ENCODE peak calls at places on chromosomes 6 and 20, in five cellular contexts. P, Q, H, O and U are unnamed samples.

GRCh38 chr6:31970604-31971271 is 1.2 kb downstream of the DXO start:
- DNase-seq in P (no peak), Q (no peak), H (no peak), O (no peak), U (no peak)

GRCh38 chr6:119902681-119903080 is 553.1 kb upstream of the MAN1A1 start:
- DNase-seq in P (no peak), Q (no peak), H (no peak), O (no peak), U (no peak)

GRCh38 chr6:15598273-15598778 is 64.5 kb downstream of the DTNBP1 start:
- DNase-seq in P (no peak), Q (no peak), H (no peak), O (no peak), U (no peak)

GRCh38 chr6:117265425-117266266 is at the start of gene VGLL2:
- DNase-seq in P (no peak), Q (peak), H (peak), O (peak), U (no peak)

GRCh38 chr6:42417641-42418112 is 34.0 kb downstream of the TRERF1 start:
- DNase-seq in P (no peak), Q (peak), H (peak), O (no peak), U (peak)

GRCh38 chr20:3887870-3888614 is 1.1 kb upstream of the PANK2 start:
- DNase-seq in P (peak), Q (no peak), H (peak), O (no peak), U (no peak)

GRCh38 chr6:16414205-16414604 is 175.8 kb downstream of the GMPR start:
- DNase-seq in P (peak), Q (peak), H (peak), O (no peak), U (no peak)

GRCh38 chr6:391559-392440 is at the start of gene IRF4:
- DNase-seq in P (peak), Q (no peak), H (no peak), O (no peak), U (no peak)

GRCh38 chr6:38671885-38672467 is 31.0 kb downstream of the GLO1 start:
- DNase-seq in P (peak), Q (peak), H (peak), O (peak), U (no peak)
- TF ChIP-seq CTCF in P (peak), Q (peak), H (peak), O (peak), U (peak)

DNA sequence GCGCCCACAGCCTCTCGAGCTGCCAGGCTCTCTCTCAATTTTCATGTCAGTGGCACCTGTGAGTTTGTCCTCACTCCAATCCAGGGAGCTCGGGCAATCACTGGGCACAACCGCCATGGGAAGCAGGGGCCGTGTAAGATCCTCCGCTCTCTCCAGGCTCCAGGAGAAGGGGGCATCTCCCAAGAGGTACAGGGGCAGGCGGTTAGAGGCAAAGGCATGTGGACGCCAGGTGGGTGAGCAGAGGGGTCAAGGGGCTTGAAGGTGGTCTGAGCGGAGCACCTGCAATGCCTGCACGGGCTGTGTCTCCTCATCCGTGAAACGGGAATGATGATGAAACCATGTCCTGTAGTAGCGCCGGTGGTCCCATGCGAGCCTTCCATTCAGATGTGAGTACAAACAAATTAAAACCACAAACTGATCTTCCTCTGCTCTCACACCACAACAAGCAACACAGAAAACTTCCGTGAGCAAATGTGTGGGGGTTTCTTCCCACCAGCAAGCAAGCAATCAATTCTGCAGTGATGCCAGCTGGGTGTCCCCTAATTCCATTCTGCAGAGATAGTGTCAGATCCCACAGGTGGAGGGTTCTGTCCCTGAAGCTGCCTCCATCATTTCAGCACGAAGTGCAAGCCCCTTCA is 222.5 kb upstream of the PMEPA1 start:
- DNase-seq in P (no peak), Q (no peak), H (no peak), O (no peak), U (no peak)
- TF ChIP-seq CTCF in P (no peak), Q (no peak), H (no peak), O (no peak), U (no peak)

DNA sequence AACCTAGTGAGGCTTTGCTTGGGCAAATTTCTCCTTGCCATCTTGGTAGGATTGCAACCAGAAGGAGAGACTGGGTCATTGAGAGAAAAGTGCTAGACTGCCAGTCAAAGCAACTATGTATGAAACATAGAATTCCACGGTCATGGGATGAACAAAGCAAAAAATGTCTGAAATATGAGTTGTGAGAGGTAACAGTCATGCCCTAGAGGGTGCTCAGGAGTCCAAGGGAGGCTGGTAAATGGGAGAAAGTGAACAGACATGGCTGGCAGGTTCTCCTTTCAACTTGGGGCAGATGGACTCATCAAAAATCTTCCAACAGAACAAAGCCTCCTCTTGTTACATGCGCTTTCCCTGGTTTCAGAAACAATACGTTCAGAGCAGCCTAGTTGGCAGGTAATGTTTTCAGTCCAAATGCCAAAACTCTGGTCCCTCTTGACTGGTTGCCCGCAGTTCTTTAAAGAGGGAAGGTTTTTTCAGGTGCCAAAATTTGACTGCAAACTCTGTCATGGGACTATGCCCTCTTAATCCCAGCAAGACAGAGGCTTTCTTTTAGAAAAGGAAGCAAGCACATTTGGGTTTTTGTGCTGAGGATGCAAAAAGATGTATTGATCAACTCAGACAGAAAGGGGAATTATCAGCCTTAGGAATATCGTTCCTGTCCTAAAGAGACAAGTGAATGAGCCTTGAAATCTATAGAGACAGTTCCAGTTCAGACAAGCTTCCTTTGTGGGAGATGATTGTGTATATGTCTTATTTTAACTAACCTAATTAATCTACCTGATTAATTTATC is 68.5 kb upstream of the SASH1 start:
- DNase-seq in P (no peak), Q (peak), H (no peak), O (peak), U (no peak)
- TF ChIP-seq CTCF in P (no peak), Q (no peak), H (peak), O (peak), U (no peak)

GRCh38 chr6:44321210-44321609 is 8.1 kb upstream of the AARS2 start:
- DNase-seq in P (no peak), Q (no peak), H (no peak), O (no peak), U (no peak)
- TF ChIP-seq CTCF in P (no peak), Q (no peak), H (no peak), O (no peak), U (no peak)

GRCh38 chr6:28491984-28492317 is 23.6 kb downstream of the GPX6 start:
- DNase-seq in P (no peak), Q (no peak), H (no peak), O (no peak), U (no peak)

GRCh38 chr6:28497893-28498292 is 17.7 kb downstream of the GPX6 start:
- DNase-seq in P (no peak), Q (no peak), H (no peak), O (no peak), U (no peak)

GRCh38 chr6:28501259-28501658 is 14.3 kb downstream of the GPX6 start:
- DNase-seq in P (no peak), Q (no peak), H (no peak), O (no peak), U (no peak)

GRCh38 chr6:28497306-28497705 is 18.3 kb downstream of the GPX6 start:
- DNase-seq in P (no peak), Q (no peak), H (no peak), O (no peak), U (no peak)

GRCh38 chr6:28496099-28496779 is 19.4 kb downstream of the GPX6 start:
- DNase-seq in P (no peak), Q (peak), H (no peak), O (peak), U (no peak)
- TF ChIP-seq CTCF in P (peak), Q (no peak), H (peak), O (peak), U (no peak)